ENCODE peak calls at places on chromosomes 11 and 22, in eight cellular contexts. Y is HFFc6; M is stimulated activated CD4-positive, alpha-beta T cell treated with anti-CD3 and anti-CD28 coated beads, Interleukin-1b, Interleukin-23, amount 100 ng/mL, for 24 hours; V is globus pallidus; F is colonic mucosa; Z is lower leg skin; C is neural crest cell; P is DMS153. I is an unnamed sample.

GRCh38 chr11:2301631-2302272 is at the start of the genes C11orf21 and TSPAN32:
- DNase-seq in F (peak; percentile 25), M (peak; percentile 52), Z (peak; percentile 35), C (no peak), Y (no peak), V (no peak), P (no peak), I (peak; percentile 44)

GRCh38 chr11:86577663-86578636 is 94.5 kb downstream of the ME3 start:
- DNase-seq in F (peak; percentile 79), C (no peak), P (no peak), Z (peak; percentile 58), Y (peak; percentile 83), M (no peak), V (peak; percentile 5), I (peak; percentile 76)

GRCh38 chr22:46256358-46256958 is 6.4 kb upstream of the CDPF1 start:
- DNase-seq in F (no peak), C (no peak), V (no peak), P (no peak), Y (peak; percentile 55), Z (no peak), M (no peak), I (no peak)

GRCh38 chr22:35782504-35782903 is 64.8 kb downstream of the APOL5 start:
- DNase-seq in M (no peak), Y (no peak), P (no peak), C (no peak), V (no peak), Z (no peak), F (no peak), I (peak; percentile 21)

GRCh38 chr22:32623943-32624342 is 149.3 kb downstream of the FBXO7 start:
- DNase-seq in Y (peak; percentile 80), Z (peak; percentile 80), V (no peak), M (no peak), P (no peak), F (peak; percentile 62), C (no peak), I (peak; percentile 93)

GRCh38 chr11:134626032-134626431 is 214.0 kb upstream of the B3GAT1 start:
- DNase-seq in Z (no peak), V (no peak), C (no peak), M (no peak), Y (no peak), P (no peak), F (no peak), I (no peak)

GRCh38 chr11:45982656-45983470 is 60.4 kb downstream of the LARGE2 start:
- DNase-seq in C (no peak), Y (peak; percentile 38), F (no peak), V (no peak), M (peak; percentile 23), Z (no peak), P (peak; percentile 20), I (peak; percentile 74)

GRCh38 chr22:24514241-24515024 is 19.3 kb downstream of the UPB1 start:
- DNase-seq in F (peak; percentile 59), C (no peak), Z (no peak), V (no peak), P (no peak), Y (no peak), M (no peak), I (no peak)

GRCh38 chr11:61007971-61008896 is 36.8 kb downstream of the CD6 start:
- DNase-seq in Y (no peak), V (no peak), M (no peak), Z (no peak), P (no peak), C (no peak), F (peak; percentile 56), I (no peak)

GRCh38 chr11:6414874-6415328 is 4.0 kb downstream of the APBB1 start:
- DNase-seq in V (no peak), P (no peak), Y (no peak), C (no peak), F (no peak), Z (no peak), M (no peak), I (no peak)

GRCh38 chr22:23054531-23055257 is 15.6 kb upstream of the GNAZ start:
- DNase-seq in F (peak; percentile 15), P (no peak), M (no peak), C (no peak), V (no peak), Z (no peak), Y (no peak), I (no peak)

GRCh38 chr22:23236440-23237139 is 56.3 kb downstream of the BCR start:
- DNase-seq in C (no peak), V (peak; percentile 29), F (no peak), Y (no peak), Z (no peak), M (no peak), P (no peak), I (no peak)

GRCh38 chr11:82043316-82043715 is 690.3 kb downstream of the FAM181B start:
- DNase-seq in P (no peak), M (no peak), Z (no peak), V (no peak), Y (no peak), F (no peak), C (no peak), I (peak; percentile 15)

GRCh38 chr22:30994960-30995359 is 25.9 kb downstream of the TUG1 start:
- DNase-seq in Y (no peak), Z (no peak), F (no peak), P (no peak), V (no peak), C (no peak), M (no peak), I (no peak)

GRCh38 chr22:48717883-48718817 is 1109.5 kb downstream of the BRD1 start:
- DNase-seq in Y (no peak), V (no peak), M (no peak), Z (no peak), P (no peak), C (no peak), F (no peak), I (no peak)

GRCh38 chr11:103380031-103380430 is 270.8 kb downstream of the DYNC2H1 start:
- DNase-seq in C (no peak), Z (no peak), M (no peak), Y (peak; percentile 8), V (no peak), F (no peak), P (no peak), I (no peak)

GRCh38 chr11:35526370-35526792 is 965 bp upstream of the PAMR1 start:
- DNase-seq in V (no peak), Z (no peak), M (no peak), F (no peak), C (no peak), Y (peak; percentile 91), P (no peak), I (peak; percentile 34)

GRCh38 chr11:79487412-79487811 is 46.6 kb upstream of the TENM4 start:
- DNase-seq in M (no peak), Y (no peak), Z (no peak), C (no peak), P (no peak), F (no peak), V (no peak), I (no peak)

GRCh38 chr11:122524532-122524882 is 131.0 kb upstream of the UBASH3B start:
- DNase-seq in C (no peak), F (no peak), M (no peak), V (no peak), Z (no peak), P (no peak), Y (no peak), I (peak; percentile 89)

GRCh38 chr11:87366346-87366745 is 328.6 kb downstream of the TMEM135 start:
- DNase-seq in Y (no peak), Z (no peak), P (no peak), C (no peak), V (no peak), F (no peak), M (no peak), I (no peak)

GRCh38 chr11:22343411-22344032 is 5.3 kb downstream of the SLC17A6 start:
- DNase-seq in C (no peak), P (no peak), M (no peak), Z (no peak), Y (no peak), F (no peak), V (no peak), I (no peak)

GRCh38 chr11:7592706-7593105 is 78.9 kb downstream of the PPFIBP2 start:
- DNase-seq in P (no peak), V (no peak), Y (peak; percentile 25), C (no peak), F (no peak), M (no peak), Z (peak; percentile 67), I (peak; percentile 87)